ENCODE peak calls at places on chromosome 22, in six cellular contexts. R is K562, P is cardiac fibroblast, A is aorta, Y is heart left ventricle, H is tibial nerve. F is an unnamed sample.

GRCh38 chr22:42169055-42169469 is 38.5 kb upstream of the CYP2D6 start:
- DNase-seq in R (peak), P (peak), A (peak), Y (peak), H (peak), F (no peak)

GRCh38 chr22:25030636-25031035 is 78.1 kb downstream of the KIAA1671 start:
- DNase-seq in R (no peak), P (no peak), A (no peak), Y (peak), H (no peak), F (peak)

GRCh38 chr22:20606041-20606783 is 98.8 kb downstream of the MED15 start:
- DNase-seq in R (peak), P (peak), A (no peak), Y (no peak), H (no peak), F (peak)

GRCh38 chr22:29326481-29326880 is 11.0 kb upstream of the RASL10A start:
- DNase-seq in R (no peak), P (no peak), A (no peak), Y (no peak), H (no peak), F (no peak)

GRCh38 chr22:48490513-48491411 is 1336.9 kb downstream of the BRD1 start:
- DNase-seq in R (no peak), P (no peak), A (peak), Y (no peak), H (no peak), F (no peak)

GRCh38 chr22:30429887-30430286 is 4.3 kb downstream of the MTFP1 start:
- DNase-seq in R (no peak), P (no peak), A (no peak), Y (no peak), H (no peak), F (no peak)

GRCh38 chr22:31248965-31249940 is 37.2 kb downstream of the LIMK2 start:
- DNase-seq in R (no peak), P (peak), A (no peak), Y (no peak), H (no peak), F (peak)

GRCh38 chr22:23179381-23180294 is 671 bp upstream of the BCR start:
- DNase-seq in R (peak), P (no peak), A (peak), Y (peak), H (peak), F (no peak)

GRCh38 chr22:38727530-38728451 is 22.0 kb downstream of the GTPBP1 start:
- DNase-seq in R (no peak), P (no peak), A (no peak), Y (no peak), H (no peak), F (peak)

GRCh38 chr22:48943567-48944432 is 883.9 kb downstream of the BRD1 start:
- DNase-seq in R (peak), P (no peak), A (no peak), Y (no peak), H (no peak), F (peak)

GRCh38 chr22:38315801-38316339 is 1.4 kb downstream of the CSNK1E start:
- DNase-seq in R (no peak), P (peak), A (no peak), Y (no peak), H (no peak), F (no peak)

GRCh38 chr22:31637938-31638618 is 23.9 kb downstream of the PISD start:
- DNase-seq in R (no peak), P (peak), A (peak), Y (peak), H (peak), F (no peak)

GRCh38 chr22:27405672-27406388 is 395.7 kb downstream of the MN1 start:
- DNase-seq in R (peak), P (peak), A (peak), Y (peak), H (peak), F (no peak)

GRCh38 chr22:46002757-46003270 is 25.9 kb upstream of the WNT7B start:
- DNase-seq in R (no peak), P (no peak), A (no peak), Y (peak), H (no peak), F (no peak)

GRCh38 chr22:39454385-39454871 is 2.4 kb upstream of the MGAT3 start:
- DNase-seq in R (peak), P (peak), A (no peak), Y (no peak), H (no peak), F (no peak)

GRCh38 chr22:43884600-43885318 is 7.1 kb downstream of the PNPLA5 start:
- DNase-seq in R (peak), P (peak), A (peak), Y (peak), H (peak), F (no peak)
- H3K4me3 ChIP-seq in R (no peak), P (no peak), A (no peak), Y (no peak), H (no peak), F (no peak)

GRCh38 chr22:50296658-50297490 is 10.6 kb downstream of the PLXNB2 start:
- DNase-seq in R (no peak), P (no peak), A (no peak), Y (no peak), H (no peak), F (no peak)

GRCh38 chr22:50297510-50298265 is 9.8 kb downstream of the PLXNB2 start:
- DNase-seq in R (no peak), P (no peak), A (no peak), Y (no peak), H (no peak), F (no peak)

GRCh38 chr22:50293441-50294318 is 13.8 kb downstream of the PLXNB2 start:
- DNase-seq in R (no peak), P (peak), A (peak), Y (peak), H (no peak), F (peak)

GRCh38 chr22:50292643-50293440 is 14.6 kb downstream of the PLXNB2 start:
- DNase-seq in R (no peak), P (no peak), A (no peak), Y (no peak), H (no peak), F (no peak)

DNA sequence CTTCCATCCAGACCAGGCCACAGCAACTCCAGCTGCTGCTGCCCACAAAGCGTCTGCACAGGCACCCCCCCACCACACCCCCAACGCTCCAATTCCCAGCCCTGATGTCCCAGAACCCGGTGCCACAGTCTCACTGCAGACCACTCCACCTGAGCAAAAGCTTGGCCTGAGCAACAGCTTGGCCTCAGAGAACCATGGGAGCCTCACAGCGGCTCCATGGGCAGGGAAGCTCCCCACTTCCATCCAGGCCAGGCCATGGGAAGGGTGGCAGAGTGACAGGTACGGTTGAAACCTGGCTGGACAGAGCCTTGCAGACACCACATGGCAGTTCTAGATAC is 13.2 kb downstream of the PLXNB2 start:
- DNase-seq in R (no peak), P (no peak), A (no peak), Y (no peak), H (no peak), F (no peak)
- H3K4me3 ChIP-seq in R (no peak), P (no peak), A (no peak), Y (no peak), H (no peak), F (peak)

DNA sequence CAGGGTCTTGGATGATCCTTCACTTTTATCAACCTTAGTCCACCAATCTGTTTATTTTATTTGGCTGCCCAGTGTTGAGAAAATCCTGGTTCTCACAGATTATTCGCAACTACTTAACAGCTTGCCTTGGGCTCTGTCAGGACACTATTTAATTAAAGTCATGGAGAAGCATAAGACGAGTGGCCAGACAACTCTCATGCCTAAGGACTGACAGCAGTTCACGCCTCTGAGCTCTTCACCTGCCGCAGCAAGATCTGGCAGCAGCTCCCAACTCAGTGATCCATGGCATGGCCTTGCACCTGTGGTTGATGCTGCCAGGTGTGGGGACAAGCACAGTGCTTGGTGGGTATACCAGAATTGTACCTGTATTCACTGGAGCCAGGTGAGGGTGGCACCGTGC is 37.8 kb downstream of the HIRA start:
- DNase-seq in R (no peak), P (no peak), A (no peak), Y (no peak), H (no peak), F (no peak)
- H3K4me3 ChIP-seq in R (no peak), P (no peak), A (no peak), Y (no peak), H (no peak), F (no peak)

GRCh38 chr22:35627267-35628041 is 10.3 kb upstream of the MB start:
- DNase-seq in R (peak), P (peak), A (peak), Y (peak), H (peak), F (peak)

GRCh38 chr22:35630891-35631290 is 13.8 kb upstream of the MB start:
- DNase-seq in R (no peak), P (no peak), A (no peak), Y (no peak), H (no peak), F (no peak)

GRCh38 chr22:35629406-35630234 is 12.5 kb upstream of the MB start:
- DNase-seq in R (peak), P (peak), A (peak), Y (peak), H (peak), F (peak)

GRCh38 chr22:35630387-35630793 is 13.3 kb upstream of the MB start:
- DNase-seq in R (no peak), P (peak), A (no peak), Y (no peak), H (no peak), F (no peak)

GRCh38 chr22:35628732-35629131 is 11.6 kb upstream of the MB start:
- DNase-seq in R (no peak), P (no peak), A (no peak), Y (no peak), H (no peak), F (no peak)
- H3K4me3 ChIP-seq in R (no peak), P (no peak), A (no peak), Y (no peak), H (no peak), F (no peak)

GRCh38 chr22:44025171-44026065 is 1.3 kb downstream of the PARVB start:
- DNase-seq in R (peak), P (no peak), A (peak), Y (peak), H (peak), F (peak)

GRCh38 chr22:44020981-44021380 is 3.1 kb upstream of the PARVB start:
- DNase-seq in R (peak), P (no peak), A (no peak), Y (peak), H (no peak), F (no peak)

GRCh38 chr22:44026066-44026629 is 2.0 kb downstream of the PARVB start:
- DNase-seq in R (no peak), P (no peak), A (no peak), Y (peak), H (no peak), F (no peak)

GRCh38 chr22:44024288-44024908 is at the start of gene PARVB:
- DNase-seq in R (peak), P (no peak), A (peak), Y (peak), H (no peak), F (no peak)

DNA sequence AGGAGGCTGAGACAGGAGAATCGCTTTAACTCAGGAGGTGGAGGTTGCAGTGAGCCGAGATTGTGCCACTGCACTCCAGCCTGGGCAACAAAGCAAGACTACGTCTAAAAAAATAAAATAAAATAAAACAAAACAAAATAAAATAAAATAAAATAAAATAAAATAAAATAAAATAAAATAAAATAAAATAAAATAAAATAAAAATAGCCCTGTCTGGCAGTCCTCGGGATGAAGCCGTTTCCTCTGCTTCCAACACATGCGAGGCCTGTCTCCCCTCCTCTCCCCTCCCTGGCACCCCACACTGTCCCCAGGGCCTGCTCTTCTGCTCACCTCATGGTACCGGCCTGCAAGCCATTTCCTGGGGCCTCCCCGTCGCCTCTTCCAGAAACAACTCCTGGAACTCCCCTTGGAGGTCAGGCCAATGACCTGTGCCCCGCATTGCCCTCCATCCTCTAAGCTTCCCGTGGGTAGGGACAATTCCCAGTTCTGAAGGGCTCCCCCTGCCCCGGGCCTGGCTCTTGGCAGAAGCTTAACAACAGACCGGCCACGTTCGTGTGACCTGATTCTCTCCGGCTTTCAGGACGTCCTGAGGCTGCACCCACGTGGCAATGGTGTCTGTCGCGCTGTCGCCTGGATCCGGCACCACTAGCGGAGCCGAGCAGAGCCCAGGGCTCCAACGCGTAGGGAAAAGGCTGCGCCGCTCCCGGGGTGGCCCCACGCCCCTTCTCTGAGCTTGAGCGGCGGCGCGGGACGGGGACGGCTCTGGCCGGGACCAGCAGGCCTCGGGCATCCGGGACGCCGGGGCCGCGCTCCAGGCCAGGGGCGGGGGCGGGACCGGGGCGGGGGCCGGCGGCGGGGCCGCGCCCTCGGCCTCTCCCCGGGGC is 456 bp upstream of the PARVB start:
- DNase-seq in R (peak), P (peak), A (peak), Y (peak), H (no peak), F (no peak)
- H3K4me3 ChIP-seq in R (peak), P (peak), A (peak), Y (peak), H (peak), F (peak)

GRCh38 chr22:37231406-37232139 is 12.5 kb downstream of the RAC2 start:
- DNase-seq in R (no peak), P (no peak), A (peak), Y (no peak), H (no peak), F (no peak)
- H3K4me3 ChIP-seq in R (no peak), P (no peak), A (no peak), Y (no peak), H (no peak), F (no peak)